ENCODE peak calls at places on chromosomes 2 and 18, in five cellular contexts. O is stimulated activated CD4-positive, alpha-beta T cell treated with anti-CD3 and anti-CD28 coated beads, Interleukin-15, amount 100 ng/mL, for 1 hour; T is pancreas; P is CD4-positive, alpha-beta T cell; G is HTR-8/SVneo. U is an unnamed sample.
A peak's percentile ranks its signal among the peaks of the same experiment; 100 is the strongest.

GRCh38 chr2:43321446-43321845 is 95.0 kb upstream of the ZFP36L2 start:
- DNase-seq in O (no peak), G (no peak), P (no peak), T (no peak), U (no peak)

GRCh38 chr2:211534655-211535054 is 978.3 kb downstream of the CPS1 start:
- DNase-seq in O (no peak), G (no peak), P (no peak), T (no peak), U (no peak)

GRCh38 chr2:110741491-110741980 is 9.2 kb downstream of the ACOXL start:
- DNase-seq in G (peak; percentile 20), O (no peak), P (no peak), T (no peak), U (no peak)

GRCh38 chr18:58091099-58091611 is 47.1 kb downstream of the NEDD4L start:
- DNase-seq in G (no peak), O (no peak), P (no peak), T (no peak), U (peak; percentile 64)

GRCh38 chr2:118722976-118723375 is 124.5 kb downstream of the EN1 start:
- DNase-seq in T (no peak), G (no peak), P (no peak), O (no peak), U (no peak)

GRCh38 chr2:120779781-120780283 is 44.2 kb downstream of the GLI2 start:
- DNase-seq in G (peak; percentile 75), O (no peak), T (no peak), P (no peak), U (no peak)

GRCh38 chr2:70779911-70780580 is 10.4 kb downstream of the FIGLA start:
- DNase-seq in T (no peak), P (no peak), O (no peak), G (peak; percentile 27), U (no peak)

GRCh38 chr2:30450025-30450424 is 3.0 kb downstream of the LCLAT1 start:
- DNase-seq in G (no peak), O (no peak), P (no peak), T (no peak), U (no peak)

GRCh38 chr2:179861027-179861776 is at the start of gene ZNF385B:
- DNase-seq in G (peak; percentile 19), T (peak; percentile 68), O (no peak), P (no peak), U (no peak)